ENCODE peak calls at places on chromosomes 6 and 20, in six cellular contexts. One of them, this sample, is unnamed.

GRCh38 chr20:38875170-38875993 is 50.8 kb upstream of the FAM83D start:
- DNase-seq in astrocyte of the cerebellum: no peak
- DNase-seq in CD8-positive, alpha-beta T cell: peak
- DNase-seq in left lung: no peak
- DNase-seq in uterus: peak
- DNase-seq in heart left ventricle: peak
- DNase-seq in this sample: no peak

GRCh38 chr6:129614464-129614863 is 95.5 kb downstream of the ARHGAP18 start:
- DNase-seq in heart left ventricle: no peak
- DNase-seq in uterus: no peak
- DNase-seq in left lung: no peak
- DNase-seq in CD8-positive, alpha-beta T cell: no peak
- DNase-seq in astrocyte of the cerebellum: no peak
- DNase-seq in this sample: no peak

GRCh38 chr20:62321521-62321948 is 18.7 kb downstream of the ADRM1 start:
- DNase-seq in heart left ventricle: no peak
- DNase-seq in uterus: no peak
- DNase-seq in astrocyte of the cerebellum: no peak
- DNase-seq in left lung: no peak
- DNase-seq in CD8-positive, alpha-beta T cell: no peak
- DNase-seq in this sample: no peak

GRCh38 chr6:134171517-134171916 is 119.1 kb upstream of the SLC2A12 start:
- DNase-seq in CD8-positive, alpha-beta T cell: no peak
- DNase-seq in astrocyte of the cerebellum: no peak
- DNase-seq in left lung: no peak
- DNase-seq in heart left ventricle: no peak
- DNase-seq in uterus: no peak
- DNase-seq in this sample: no peak

GRCh38 chr6:107563694-107564093 is 73.8 kb downstream of the SOBP start:
- DNase-seq in heart left ventricle: no peak
- DNase-seq in astrocyte of the cerebellum: no peak
- DNase-seq in uterus: peak
- DNase-seq in left lung: no peak
- DNase-seq in CD8-positive, alpha-beta T cell: no peak
- DNase-seq in this sample: no peak

GRCh38 chr6:30612687-30613248 is 4.3 kb downstream of the PPP1R10 start:
- DNase-seq in CD8-positive, alpha-beta T cell: no peak
- DNase-seq in left lung: no peak
- DNase-seq in heart left ventricle: no peak
- DNase-seq in uterus: no peak
- DNase-seq in astrocyte of the cerebellum: peak
- DNase-seq in this sample: peak

GRCh38 chr6:3612341-3613041 is 139.0 kb downstream of the PXDC1 start:
- DNase-seq in uterus: peak
- DNase-seq in heart left ventricle: no peak
- DNase-seq in CD8-positive, alpha-beta T cell: no peak
- DNase-seq in left lung: no peak
- DNase-seq in astrocyte of the cerebellum: peak
- DNase-seq in this sample: peak

GRCh38 chr20:62762376-62762775 is 33.9 kb upstream of the MRGBP start:
- DNase-seq in CD8-positive, alpha-beta T cell: no peak
- DNase-seq in left lung: peak
- DNase-seq in uterus: no peak
- DNase-seq in heart left ventricle: no peak
- DNase-seq in astrocyte of the cerebellum: no peak
- DNase-seq in this sample: no peak

GRCh38 chr6:53701333-53702073 is 35.9 kb upstream of the KLHL31 start:
- DNase-seq in left lung: no peak
- DNase-seq in CD8-positive, alpha-beta T cell: no peak
- DNase-seq in heart left ventricle: no peak
- DNase-seq in astrocyte of the cerebellum: no peak
- DNase-seq in uterus: no peak
- DNase-seq in this sample: no peak

GRCh38 chr6:138161434-138162103 is at the start of gene ARFGEF3:
- DNase-seq in uterus: peak
- DNase-seq in left lung: peak
- DNase-seq in astrocyte of the cerebellum: no peak
- DNase-seq in heart left ventricle: peak
- DNase-seq in CD8-positive, alpha-beta T cell: no peak
- DNase-seq in this sample: no peak

GRCh38 chr6:163945813-163946212 is 531.3 kb downstream of the QKI start:
- DNase-seq in heart left ventricle: no peak
- DNase-seq in uterus: no peak
- DNase-seq in left lung: no peak
- DNase-seq in CD8-positive, alpha-beta T cell: no peak
- DNase-seq in astrocyte of the cerebellum: no peak
- DNase-seq in this sample: no peak

GRCh38 chr6:167829513-167829912 is 2.8 kb downstream of the AFDN start:
- DNase-seq in CD8-positive, alpha-beta T cell: no peak
- DNase-seq in astrocyte of the cerebellum: no peak
- DNase-seq in uterus: no peak
- DNase-seq in left lung: no peak
- DNase-seq in heart left ventricle: no peak
- DNase-seq in this sample: no peak

GRCh38 chr20:4513720-4514119 is 208.0 kb upstream of the PRND start:
- DNase-seq in uterus: no peak
- DNase-seq in heart left ventricle: no peak
- DNase-seq in left lung: no peak
- DNase-seq in astrocyte of the cerebellum: peak
- DNase-seq in CD8-positive, alpha-beta T cell: no peak
- DNase-seq in this sample: peak

GRCh38 chr6:10771371-10771894 is 23.8 kb downstream of the TMEM14B start:
- DNase-seq in astrocyte of the cerebellum: no peak
- DNase-seq in left lung: no peak
- DNase-seq in heart left ventricle: no peak
- DNase-seq in uterus: no peak
- DNase-seq in CD8-positive, alpha-beta T cell: no peak
- DNase-seq in this sample: no peak

GRCh38 chr6:13159295-13159694 is 169.0 kb downstream of the TBC1D7 start:
- DNase-seq in CD8-positive, alpha-beta T cell: no peak
- DNase-seq in astrocyte of the cerebellum: no peak
- DNase-seq in uterus: no peak
- DNase-seq in left lung: no peak
- DNase-seq in heart left ventricle: no peak
- DNase-seq in this sample: no peak

GRCh38 chr20:5100684-5101347 is 18.9 kb downstream of the PCNA start:
- DNase-seq in CD8-positive, alpha-beta T cell: peak
- DNase-seq in astrocyte of the cerebellum: no peak
- DNase-seq in heart left ventricle: peak
- DNase-seq in uterus: peak
- DNase-seq in left lung: peak
- DNase-seq in this sample: peak

GRCh38 chr20:62407221-62407992 is at the start of gene CABLES2:
- DNase-seq in left lung: peak
- DNase-seq in CD8-positive, alpha-beta T cell: peak
- DNase-seq in uterus: peak
- DNase-seq in heart left ventricle: peak
- DNase-seq in astrocyte of the cerebellum: peak
- DNase-seq in this sample: peak

GRCh38 chr6:24330137-24330732 is 27.6 kb downstream of the DCDC2 start:
- DNase-seq in CD8-positive, alpha-beta T cell: no peak
- DNase-seq in astrocyte of the cerebellum: peak
- DNase-seq in left lung: no peak
- DNase-seq in uterus: no peak
- DNase-seq in heart left ventricle: no peak
- DNase-seq in this sample: no peak

GRCh38 chr6:79640146-79641111 is 9.3 kb downstream of the SH3BGRL2 start:
- DNase-seq in uterus: peak
- DNase-seq in astrocyte of the cerebellum: no peak
- DNase-seq in heart left ventricle: peak
- DNase-seq in CD8-positive, alpha-beta T cell: no peak
- DNase-seq in left lung: peak
- DNase-seq in this sample: no peak

GRCh38 chr6:126235363-126235762 is 104.6 kb upstream of the CENPW start:
- DNase-seq in heart left ventricle: no peak
- DNase-seq in left lung: no peak
- DNase-seq in CD8-positive, alpha-beta T cell: no peak
- DNase-seq in astrocyte of the cerebellum: no peak
- DNase-seq in uterus: no peak
- DNase-seq in this sample: no peak

GRCh38 chr6:3229566-3230274 is 2.3 kb upstream of the TUBB2B start:
- DNase-seq in CD8-positive, alpha-beta T cell: no peak
- DNase-seq in uterus: no peak
- DNase-seq in heart left ventricle: no peak
- DNase-seq in left lung: peak
- DNase-seq in astrocyte of the cerebellum: no peak
- DNase-seq in this sample: no peak

GRCh38 chr20:47328841-47329448 is 27.6 kb downstream of the ZMYND8 start:
- DNase-seq in heart left ventricle: no peak
- DNase-seq in CD8-positive, alpha-beta T cell: no peak
- DNase-seq in left lung: no peak
- DNase-seq in uterus: peak
- DNase-seq in astrocyte of the cerebellum: no peak
- DNase-seq in this sample: no peak

GRCh38 chr6:7335519-7335918 is 22.5 kb upstream of the SSR1 start:
- DNase-seq in uterus: no peak
- DNase-seq in left lung: no peak
- DNase-seq in CD8-positive, alpha-beta T cell: no peak
- DNase-seq in astrocyte of the cerebellum: no peak
- DNase-seq in heart left ventricle: no peak
- DNase-seq in this sample: no peak

GRCh38 chr20:17503501-17504325 is 27.5 kb downstream of the BFSP1 start:
- DNase-seq in CD8-positive, alpha-beta T cell: no peak
- DNase-seq in astrocyte of the cerebellum: no peak
- DNase-seq in left lung: no peak
- DNase-seq in uterus: no peak
- DNase-seq in heart left ventricle: no peak
- DNase-seq in this sample: no peak

DNA sequence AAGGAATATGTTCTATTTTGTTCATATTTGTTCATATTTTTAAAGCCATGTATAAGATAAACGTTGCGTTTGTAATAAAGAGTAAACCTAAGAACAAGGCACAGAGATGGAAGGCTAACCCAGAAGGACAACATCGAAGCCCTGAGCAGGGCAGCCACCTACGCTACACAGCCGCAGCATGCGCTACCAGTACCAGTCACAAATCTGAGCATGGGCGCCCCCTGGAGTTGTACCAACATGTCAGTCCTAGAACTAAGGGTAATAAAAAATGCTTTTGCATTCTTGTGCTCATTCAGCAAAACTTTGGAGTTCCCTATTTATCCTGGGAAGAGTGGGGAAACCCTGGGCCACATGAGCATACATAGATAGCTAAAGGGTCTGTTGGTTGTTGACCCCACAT is 70.6 kb downstream of the PLEKHG1 start:
- DNase-seq in astrocyte of the cerebellum: no peak
- DNase-seq in heart left ventricle: no peak
- DNase-seq in left lung: no peak
- DNase-seq in CD8-positive, alpha-beta T cell: no peak
- DNase-seq in uterus: no peak
- DNase-seq in this sample: no peak
- TF ChIP-seq CTCF in astrocyte of the cerebellum: no peak
- TF ChIP-seq CTCF in heart left ventricle: no peak
- TF ChIP-seq CTCF in left lung: no peak
- TF ChIP-seq CTCF in CD8-positive, alpha-beta T cell: no peak
- TF ChIP-seq CTCF in uterus: no peak
- TF ChIP-seq CTCF in this sample: no peak

GRCh38 chr6:139852067-139852466 is 477.6 kb upstream of the CITED2 start:
- DNase-seq in heart left ventricle: no peak
- DNase-seq in left lung: no peak
- DNase-seq in astrocyte of the cerebellum: no peak
- DNase-seq in uterus: no peak
- DNase-seq in CD8-positive, alpha-beta T cell: no peak
- DNase-seq in this sample: no peak

GRCh38 chr6:139850512-139850911 is 476.1 kb upstream of the CITED2 start:
- DNase-seq in astrocyte of the cerebellum: no peak
- DNase-seq in left lung: no peak
- DNase-seq in uterus: no peak
- DNase-seq in CD8-positive, alpha-beta T cell: no peak
- DNase-seq in heart left ventricle: no peak
- DNase-seq in this sample: no peak

GRCh38 chr6:139846538-139847321 is 472.3 kb upstream of the CITED2 start:
- DNase-seq in astrocyte of the cerebellum: no peak
- DNase-seq in uterus: no peak
- DNase-seq in CD8-positive, alpha-beta T cell: no peak
- DNase-seq in left lung: no peak
- DNase-seq in heart left ventricle: no peak
- DNase-seq in this sample: no peak

GRCh38 chr6:139844907-139845306 is 470.5 kb upstream of the CITED2 start:
- DNase-seq in left lung: no peak
- DNase-seq in astrocyte of the cerebellum: no peak
- DNase-seq in heart left ventricle: no peak
- DNase-seq in uterus: no peak
- DNase-seq in CD8-positive, alpha-beta T cell: no peak
- DNase-seq in this sample: no peak

GRCh38 chr6:139847322-139847797 is 472.9 kb upstream of the CITED2 start:
- DNase-seq in uterus: no peak
- DNase-seq in left lung: no peak
- DNase-seq in astrocyte of the cerebellum: no peak
- DNase-seq in CD8-positive, alpha-beta T cell: no peak
- DNase-seq in heart left ventricle: no peak
- DNase-seq in this sample: no peak
- H3K4me3 ChIP-seq in uterus: no peak
- H3K4me3 ChIP-seq in left lung: no peak
- H3K4me3 ChIP-seq in astrocyte of the cerebellum: no peak
- H3K4me3 ChIP-seq in CD8-positive, alpha-beta T cell: no peak
- H3K4me3 ChIP-seq in heart left ventricle: no peak
- H3K4me3 ChIP-seq in this sample: no peak

GRCh38 chr6:47352169-47352568 is 42.5 kb upstream of the TNFRSF21 start:
- DNase-seq in left lung: no peak
- DNase-seq in CD8-positive, alpha-beta T cell: no peak
- DNase-seq in astrocyte of the cerebellum: no peak
- DNase-seq in heart left ventricle: no peak
- DNase-seq in uterus: no peak
- DNase-seq in this sample: peak
- TF ChIP-seq CTCF in left lung: no peak
- TF ChIP-seq CTCF in CD8-positive, alpha-beta T cell: no peak
- TF ChIP-seq CTCF in astrocyte of the cerebellum: no peak
- TF ChIP-seq CTCF in heart left ventricle: no peak
- TF ChIP-seq CTCF in uterus: no peak
- TF ChIP-seq CTCF in this sample: peak

GRCh38 chr6:124963416-124964083 is 1.3 kb downstream of the RNF217 start:
- DNase-seq in left lung: no peak
- DNase-seq in heart left ventricle: no peak
- DNase-seq in astrocyte of the cerebellum: no peak
- DNase-seq in CD8-positive, alpha-beta T cell: no peak
- DNase-seq in uterus: no peak
- DNase-seq in this sample: no peak
- H3K4me3 ChIP-seq in left lung: peak
- H3K4me3 ChIP-seq in heart left ventricle: peak
- H3K4me3 ChIP-seq in astrocyte of the cerebellum: peak
- H3K4me3 ChIP-seq in CD8-positive, alpha-beta T cell: no peak
- H3K4me3 ChIP-seq in uterus: peak
- H3K4me3 ChIP-seq in this sample: peak